ENCODE peak calls at places on chromosomes 6 and 20, in six cellular contexts. One of them, this sample, is unnamed.

GRCh38 chr20:43750774-43751166 is 24.0 kb upstream of the GTSF1L start:
- DNase-seq in vagina: no peak
- DNase-seq in GM12892: no peak
- DNase-seq in uterus: no peak
- DNase-seq in lower leg skin: no peak
- DNase-seq in right lobe of liver: no peak
- DNase-seq in this sample: no peak

GRCh38 chr6:165843121-165843520 is 180.1 kb upstream of the PDE10A start:
- DNase-seq in vagina: no peak
- DNase-seq in GM12892: no peak
- DNase-seq in uterus: no peak
- DNase-seq in lower leg skin: no peak
- DNase-seq in right lobe of liver: no peak
- DNase-seq in this sample: no peak

GRCh38 chr6:5994234-5994998 is 12.3 kb downstream of the NRN1 start:
- DNase-seq in vagina: no peak
- DNase-seq in GM12892: no peak
- DNase-seq in uterus: no peak
- DNase-seq in lower leg skin: no peak
- DNase-seq in right lobe of liver: no peak
- DNase-seq in this sample: no peak

GRCh38 chr6:108588586-108588985 is 27.9 kb downstream of the FOXO3 start:
- DNase-seq in vagina: no peak
- DNase-seq in GM12892: no peak
- DNase-seq in uterus: no peak
- DNase-seq in lower leg skin: no peak
- DNase-seq in right lobe of liver: no peak
- DNase-seq in this sample: no peak

GRCh38 chr6:39367661-39368060 is 45.2 kb upstream of the KCNK16 start:
- DNase-seq in vagina: no peak
- DNase-seq in GM12892: no peak
- DNase-seq in uterus: no peak
- DNase-seq in lower leg skin: no peak
- DNase-seq in right lobe of liver: no peak
- DNase-seq in this sample: no peak

GRCh38 chr6:28215425-28215824 is 9.7 kb upstream of the ZSCAN9 start:
- DNase-seq in vagina: no peak
- DNase-seq in GM12892: no peak
- DNase-seq in uterus: no peak
- DNase-seq in lower leg skin: no peak
- DNase-seq in right lobe of liver: no peak
- DNase-seq in this sample: no peak

GRCh38 chr6:45923831-45924391 is 91.7 kb downstream of the CLIC5 start:
- DNase-seq in vagina: no peak
- DNase-seq in GM12892: peak; percentile 23
- DNase-seq in uterus: no peak
- DNase-seq in lower leg skin: no peak
- DNase-seq in right lobe of liver: no peak
- DNase-seq in this sample: peak; percentile 10

GRCh38 chr6:50096267-50096666 is 46.5 kb upstream of the DEFB112 start:
- DNase-seq in vagina: no peak
- DNase-seq in GM12892: no peak
- DNase-seq in uterus: no peak
- DNase-seq in lower leg skin: no peak
- DNase-seq in right lobe of liver: no peak
- DNase-seq in this sample: no peak

GRCh38 chr6:127483399-127484055 is 24.3 kb upstream of the KIAA0408 start:
- DNase-seq in vagina: no peak
- DNase-seq in GM12892: no peak
- DNase-seq in uterus: no peak
- DNase-seq in lower leg skin: no peak
- DNase-seq in right lobe of liver: no peak
- DNase-seq in this sample: no peak

GRCh38 chr6:161486326-161486725 is 212.5 kb upstream of the AGPAT4 start:
- DNase-seq in vagina: no peak
- DNase-seq in GM12892: no peak
- DNase-seq in uterus: no peak
- DNase-seq in lower leg skin: no peak
- DNase-seq in right lobe of liver: no peak
- DNase-seq in this sample: peak; percentile 30

GRCh38 chr6:35586542-35586941 is 73.8 kb upstream of the TULP1 start:
- DNase-seq in vagina: no peak
- DNase-seq in GM12892: no peak
- DNase-seq in uterus: no peak
- DNase-seq in lower leg skin: no peak
- DNase-seq in right lobe of liver: no peak
- DNase-seq in this sample: no peak

GRCh38 chr6:35297541-35298481 is at the start of gene DEF6:
- DNase-seq in vagina: no peak
- DNase-seq in GM12892: peak; percentile 85
- DNase-seq in uterus: peak; percentile 68
- DNase-seq in lower leg skin: peak; percentile 80
- DNase-seq in right lobe of liver: peak; percentile 81
- DNase-seq in this sample: peak; percentile 20

GRCh38 chr6:29916741-29917140 is 25.6 kb upstream of the HLA-A start:
- DNase-seq in vagina: no peak
- DNase-seq in GM12892: no peak
- DNase-seq in uterus: no peak
- DNase-seq in lower leg skin: no peak
- DNase-seq in right lobe of liver: no peak
- DNase-seq in this sample: no peak

GRCh38 chr20:46128310-46129151 is 10.4 kb downstream of the CD40 start:
- DNase-seq in vagina: no peak
- DNase-seq in GM12892: no peak
- DNase-seq in uterus: no peak
- DNase-seq in lower leg skin: no peak
- DNase-seq in right lobe of liver: no peak
- DNase-seq in this sample: peak; percentile 47

GRCh38 chr6:141552463-141552862 is 580.3 kb upstream of the GJE1 start:
- DNase-seq in vagina: no peak
- DNase-seq in GM12892: no peak
- DNase-seq in uterus: no peak
- DNase-seq in lower leg skin: no peak
- DNase-seq in right lobe of liver: no peak
- DNase-seq in this sample: peak; percentile 6

GRCh38 chr20:25148181-25148981 is 47.1 kb upstream of the ENTPD6 start:
- DNase-seq in vagina: no peak
- DNase-seq in GM12892: no peak
- DNase-seq in uterus: no peak
- DNase-seq in lower leg skin: peak; percentile 36
- DNase-seq in right lobe of liver: no peak
- DNase-seq in this sample: no peak

GRCh38 chr20:49983848-49984408 is 1.1 kb downstream of the SNAI1 start:
- DNase-seq in vagina: no peak
- DNase-seq in GM12892: no peak
- DNase-seq in uterus: no peak
- DNase-seq in lower leg skin: no peak
- DNase-seq in right lobe of liver: no peak
- DNase-seq in this sample: no peak

GRCh38 chr6:37987008-37987407 is 167.5 kb downstream of the ZFAND3 start:
- DNase-seq in vagina: no peak
- DNase-seq in GM12892: no peak
- DNase-seq in uterus: no peak
- DNase-seq in lower leg skin: no peak
- DNase-seq in right lobe of liver: no peak
- DNase-seq in this sample: peak; percentile 20

GRCh38 chr6:2257358-2257757 is 12.0 kb upstream of the GMDS start:
- DNase-seq in vagina: no peak
- DNase-seq in GM12892: no peak
- DNase-seq in uterus: no peak
- DNase-seq in lower leg skin: no peak
- DNase-seq in right lobe of liver: no peak
- DNase-seq in this sample: no peak

GRCh38 chr20:24389686-24390085 is 79.7 kb upstream of the SYNDIG1 start:
- DNase-seq in vagina: peak; percentile 79
- DNase-seq in GM12892: no peak
- DNase-seq in uterus: no peak
- DNase-seq in lower leg skin: no peak
- DNase-seq in right lobe of liver: no peak
- DNase-seq in this sample: no peak

GRCh38 chr20:30919514-30920188 is 337.8 kb upstream of the DEFB115 start:
- DNase-seq in vagina: no peak
- DNase-seq in GM12892: no peak
- DNase-seq in uterus: no peak
- DNase-seq in lower leg skin: no peak
- DNase-seq in right lobe of liver: no peak
- DNase-seq in this sample: no peak

GRCh38 chr6:152261179-152261578 is 376.0 kb downstream of the SYNE1 start:
- DNase-seq in vagina: no peak
- DNase-seq in GM12892: no peak
- DNase-seq in uterus: no peak
- DNase-seq in lower leg skin: no peak
- DNase-seq in right lobe of liver: no peak
- DNase-seq in this sample: no peak

GRCh38 chr6:72869621-72870020 is 247.8 kb downstream of the KCNQ5 start:
- DNase-seq in vagina: no peak
- DNase-seq in GM12892: no peak
- DNase-seq in uterus: no peak
- DNase-seq in lower leg skin: no peak
- DNase-seq in right lobe of liver: no peak
- DNase-seq in this sample: no peak

GRCh38 chr6:131575834-131576478 is 2.9 kb downstream of the ARG1 start:
- DNase-seq in vagina: no peak
- DNase-seq in GM12892: no peak
- DNase-seq in uterus: no peak
- DNase-seq in lower leg skin: no peak
- DNase-seq in right lobe of liver: no peak
- DNase-seq in this sample: no peak

DNA sequence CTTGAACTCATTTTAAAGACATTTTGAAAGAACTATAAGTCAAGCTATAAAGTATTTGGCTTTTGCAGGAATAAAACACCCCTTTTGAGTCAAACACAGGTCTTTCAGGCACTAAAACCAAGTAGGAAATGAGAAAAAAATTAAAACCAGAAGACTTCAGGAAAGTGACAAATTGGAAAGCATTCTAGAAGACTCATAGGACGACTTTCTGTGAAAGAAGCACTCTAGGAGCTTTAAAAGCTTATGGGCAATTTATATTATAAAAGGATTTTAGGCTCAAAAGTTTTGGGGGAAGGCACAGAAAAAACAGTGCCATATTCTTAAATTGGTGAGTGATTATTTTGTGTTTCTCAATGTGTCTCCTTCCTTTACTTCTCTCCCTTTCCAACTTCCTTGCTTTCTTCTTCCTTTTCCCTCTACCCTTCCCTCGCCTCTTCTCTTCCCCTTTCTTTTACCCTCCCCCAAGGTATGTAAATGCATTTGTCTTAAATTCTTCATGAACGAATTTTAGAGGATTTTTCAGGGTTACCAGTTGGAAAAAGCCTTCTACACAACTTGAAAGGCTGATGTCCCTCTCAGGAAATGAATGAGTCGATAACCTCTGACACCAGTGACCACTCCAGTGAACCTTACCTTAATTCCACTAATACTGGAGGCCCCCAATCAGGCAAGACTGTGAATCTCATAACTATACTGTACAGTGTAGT is 2.7 kb upstream of the LIN28B start:
- DNase-seq in vagina: no peak
- DNase-seq in GM12892: no peak
- DNase-seq in uterus: no peak
- DNase-seq in lower leg skin: no peak
- DNase-seq in right lobe of liver: no peak
- DNase-seq in this sample: no peak
- TF ChIP-seq POLR2A in vagina: no peak
- TF ChIP-seq POLR2A in GM12892: no peak
- TF ChIP-seq POLR2A in uterus: no peak
- TF ChIP-seq POLR2A in lower leg skin: no peak
- TF ChIP-seq POLR2A in right lobe of liver: no peak
- TF ChIP-seq POLR2A in this sample: no peak

DNA sequence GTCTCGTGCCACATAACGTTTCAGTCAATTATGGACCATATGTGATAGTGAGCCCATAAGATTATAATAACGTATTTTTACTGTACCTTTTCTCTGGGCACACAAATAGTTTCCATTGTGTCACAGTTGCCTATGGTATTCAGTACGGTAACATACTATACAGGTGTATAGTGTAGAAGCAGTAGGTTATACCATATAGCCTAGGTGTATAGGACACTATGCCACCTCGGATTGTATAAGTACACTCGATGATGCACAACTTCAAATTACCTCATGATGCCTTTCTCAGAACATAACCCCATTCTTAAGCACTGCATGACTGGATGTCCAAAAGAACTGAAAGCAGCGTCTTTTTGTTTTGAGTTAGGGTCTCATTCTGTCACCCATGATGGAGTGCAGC is 59.5 kb upstream of the MYO6 start:
- DNase-seq in vagina: no peak
- DNase-seq in GM12892: no peak
- DNase-seq in uterus: no peak
- DNase-seq in lower leg skin: no peak
- DNase-seq in right lobe of liver: no peak
- DNase-seq in this sample: no peak
- TF ChIP-seq POLR2A in vagina: no peak
- TF ChIP-seq POLR2A in GM12892: no peak
- TF ChIP-seq POLR2A in uterus: no peak
- TF ChIP-seq POLR2A in lower leg skin: no peak
- TF ChIP-seq POLR2A in right lobe of liver: no peak
- TF ChIP-seq POLR2A in this sample: no peak

GRCh38 chr20:64053841-64054661 is 4.6 kb upstream of the SOX18 start:
- DNase-seq in vagina: no peak
- DNase-seq in GM12892: no peak
- DNase-seq in uterus: peak; percentile 74
- DNase-seq in lower leg skin: no peak
- DNase-seq in right lobe of liver: no peak
- DNase-seq in this sample: no peak
- TF ChIP-seq POLR2A in vagina: no peak
- TF ChIP-seq POLR2A in GM12892: no peak
- TF ChIP-seq POLR2A in uterus: no peak
- TF ChIP-seq POLR2A in lower leg skin: no peak
- TF ChIP-seq POLR2A in right lobe of liver: no peak
- TF ChIP-seq POLR2A in this sample: no peak

GRCh38 chr20:17612287-17612974 is 42.6 kb downstream of the DSTN start:
- DNase-seq in vagina: no peak
- DNase-seq in GM12892: no peak
- DNase-seq in uterus: no peak
- DNase-seq in lower leg skin: peak; percentile 19
- DNase-seq in right lobe of liver: no peak
- DNase-seq in this sample: peak; percentile 5
- TF ChIP-seq POLR2A in vagina: no peak
- TF ChIP-seq POLR2A in GM12892: no peak
- TF ChIP-seq POLR2A in uterus: no peak
- TF ChIP-seq POLR2A in lower leg skin: no peak
- TF ChIP-seq POLR2A in right lobe of liver: peak; percentile 6
- TF ChIP-seq POLR2A in this sample: no peak

DNA sequence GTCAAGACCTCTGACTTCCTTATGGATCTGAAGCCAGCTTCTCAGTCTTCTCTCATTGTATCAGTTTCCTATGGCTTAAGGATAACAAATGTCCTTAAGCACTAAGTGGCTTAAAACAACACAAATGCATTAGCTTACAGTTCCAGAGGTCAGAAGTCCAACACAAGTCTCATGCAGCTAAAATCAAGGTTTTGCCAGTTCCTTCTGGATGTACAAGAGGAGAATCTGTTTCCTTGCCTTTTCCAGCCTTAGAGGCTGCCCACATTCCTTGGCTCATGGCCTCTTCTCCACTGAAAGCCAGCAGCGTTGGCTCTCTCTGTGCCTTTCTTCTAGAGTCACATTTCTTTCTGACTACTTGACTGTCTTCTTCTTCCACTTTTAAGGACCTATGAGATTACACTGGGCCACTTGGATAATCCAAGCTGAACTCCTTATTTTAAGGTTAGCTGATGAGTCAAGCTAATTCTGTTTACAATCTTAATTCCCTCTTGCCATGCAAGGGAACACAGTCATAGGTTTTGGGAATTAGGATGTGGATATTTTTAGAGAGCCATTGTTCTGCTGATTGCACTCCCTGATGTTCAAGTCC is 179.0 kb downstream of the BCAS1 start:
- DNase-seq in vagina: no peak
- DNase-seq in GM12892: no peak
- DNase-seq in uterus: no peak
- DNase-seq in lower leg skin: no peak
- DNase-seq in right lobe of liver: no peak
- DNase-seq in this sample: no peak
- TF ChIP-seq POLR2A in vagina: no peak
- TF ChIP-seq POLR2A in GM12892: no peak
- TF ChIP-seq POLR2A in uterus: no peak
- TF ChIP-seq POLR2A in lower leg skin: no peak
- TF ChIP-seq POLR2A in right lobe of liver: no peak
- TF ChIP-seq POLR2A in this sample: no peak